ENCODE peak calls at places on chromosomes 4 and X, in nine cellular contexts. X is RWPE1; M is thyroid gland; S is SJSA1; L is pancreas; J is CD4-positive, CD25-positive, alpha-beta regulatory T cell; D is substantia nigra; V is mesenchymal stem cell; U is transverse colon. F is an unnamed sample.

GRCh38 chrX:1500701-1501624 is 36.0 kb downstream of the P2RY8 start:
- DNase-seq in X (no peak), M (no peak), S (no peak), L (no peak), J (peak), D (no peak), V (no peak), U (no peak), F (no peak)

GRCh38 chr4:4995103-4995761 is 24.0 kb downstream of the CYTL1 start:
- DNase-seq in X (peak), M (peak), S (peak), L (peak), J (peak), D (peak), V (peak), U (peak), F (no peak)

GRCh38 chr4:827209-828081 is 1.5 kb upstream of the CPLX1 start:
- DNase-seq in X (no peak), M (no peak), S (no peak), L (peak), J (no peak), D (no peak), V (no peak), U (no peak), F (peak)

GRCh38 chr4:111016416-111016815 is 393.5 kb upstream of the PITX2 start:
- DNase-seq in X (no peak), M (no peak), S (peak), L (no peak), J (no peak), D (no peak), V (no peak), U (no peak), F (no peak)

GRCh38 chr4:87112063-87112462 is 108.4 kb downstream of the KLHL8 start:
- DNase-seq in X (no peak), M (no peak), S (no peak), L (no peak), J (no peak), D (no peak), V (peak), U (no peak), F (no peak)

GRCh38 chrX:71053217-71053621 is 14.9 kb downstream of the SNX12 start:
- DNase-seq in X (no peak), M (peak), S (no peak), L (no peak), J (no peak), D (no peak), V (no peak), U (no peak), F (no peak)

GRCh38 chrX:10239611-10240064 is 82.9 kb downstream of the CLCN4 start:
- DNase-seq in X (no peak), M (no peak), S (peak), L (no peak), J (no peak), D (no peak), V (peak), U (no peak), F (no peak)

GRCh38 chr4:151604238-151604637 is 156.6 kb downstream of the GATB start:
- DNase-seq in X (peak), M (no peak), S (no peak), L (no peak), J (peak), D (no peak), V (peak), U (no peak), F (no peak)

GRCh38 chr4:33400504-33400903 is 2680.3 kb downstream of the PCDH7 start:
- DNase-seq in X (no peak), M (no peak), S (no peak), L (peak), J (no peak), D (no peak), V (no peak), U (no peak), F (peak)

GRCh38 chrX:106481341-106481740 is 130.4 kb upstream of the RADX start:
- DNase-seq in X (peak), M (peak), S (no peak), L (no peak), J (peak), D (no peak), V (peak), U (peak), F (no peak)

GRCh38 chr4:53786632-53787031 is 195.3 kb upstream of the LNX1 start:
- DNase-seq in X (no peak), M (no peak), S (no peak), L (no peak), J (no peak), D (no peak), V (peak), U (peak), F (no peak)

GRCh38 chr4:60128916-60129315 is 1071.2 kb upstream of the ADGRL3 start:
- DNase-seq in X (no peak), M (no peak), S (no peak), L (no peak), J (no peak), D (no peak), V (no peak), U (no peak), F (no peak)

GRCh38 chr4:183314806-183315205 is 5.3 kb downstream of the CLDN22 start:
- DNase-seq in X (no peak), M (no peak), S (no peak), L (no peak), J (no peak), D (no peak), V (no peak), U (no peak), F (no peak)

GRCh38 chrX:5113128-5113527 is 1115.5 kb downstream of the NLGN4X start:
- DNase-seq in X (peak), M (no peak), S (no peak), L (no peak), J (no peak), D (no peak), V (peak), U (no peak), F (no peak)

GRCh38 chr4:2798399-2799301 is 5.8 kb downstream of the SH3BP2 start:
- DNase-seq in X (no peak), M (peak), S (no peak), L (peak), J (peak), D (peak), V (peak), U (peak), F (peak)

GRCh38 chrX:103367502-103367901 is 8.8 kb upstream of the BEX3 start:
- DNase-seq in X (peak), M (no peak), S (no peak), L (no peak), J (no peak), D (no peak), V (peak), U (no peak), F (no peak)

GRCh38 chr4:7144374-7145290 is 47.7 kb upstream of the SORCS2 start:
- DNase-seq in X (no peak), M (no peak), S (no peak), L (no peak), J (no peak), D (no peak), V (peak), U (no peak), F (no peak)

DNA sequence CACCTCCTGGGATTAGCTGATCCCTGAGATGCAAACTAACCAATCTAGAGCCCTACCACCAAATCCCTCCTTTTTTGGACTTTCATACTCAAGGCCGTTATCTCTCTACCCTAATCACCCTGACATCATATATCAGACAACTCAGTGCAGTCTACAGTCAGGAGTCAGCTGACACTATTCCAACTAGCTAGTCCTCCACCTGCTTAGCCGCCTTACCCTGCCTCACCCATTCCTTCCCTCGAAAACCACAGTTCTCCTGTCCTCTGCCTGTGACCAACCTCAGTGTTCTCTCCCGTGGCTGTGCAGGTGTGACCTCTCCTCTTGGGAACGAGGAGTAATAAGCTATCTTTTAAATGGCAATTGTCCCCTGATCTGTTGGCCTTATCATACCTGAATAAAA is 1.8 kb upstream of the PPEF2 start:
- DNase-seq in X (no peak), M (no peak), S (no peak), L (no peak), J (no peak), D (no peak), V (no peak), U (no peak), F (no peak)
- H3K27ac ChIP-seq in X (no peak), M (no peak), S (no peak), L (no peak), J (no peak), D (no peak), V (no peak), U (no peak), F (no peak)

GRCh38 chr4:169202143-169202699 is 68.5 kb downstream of the SH3RF1 start:
- DNase-seq in X (no peak), M (no peak), S (no peak), L (no peak), J (no peak), D (no peak), V (no peak), U (no peak), F (no peak)
- H3K27ac ChIP-seq in X (no peak), M (peak), S (no peak), L (peak), J (no peak), D (no peak), V (peak), U (peak), F (no peak)

DNA sequence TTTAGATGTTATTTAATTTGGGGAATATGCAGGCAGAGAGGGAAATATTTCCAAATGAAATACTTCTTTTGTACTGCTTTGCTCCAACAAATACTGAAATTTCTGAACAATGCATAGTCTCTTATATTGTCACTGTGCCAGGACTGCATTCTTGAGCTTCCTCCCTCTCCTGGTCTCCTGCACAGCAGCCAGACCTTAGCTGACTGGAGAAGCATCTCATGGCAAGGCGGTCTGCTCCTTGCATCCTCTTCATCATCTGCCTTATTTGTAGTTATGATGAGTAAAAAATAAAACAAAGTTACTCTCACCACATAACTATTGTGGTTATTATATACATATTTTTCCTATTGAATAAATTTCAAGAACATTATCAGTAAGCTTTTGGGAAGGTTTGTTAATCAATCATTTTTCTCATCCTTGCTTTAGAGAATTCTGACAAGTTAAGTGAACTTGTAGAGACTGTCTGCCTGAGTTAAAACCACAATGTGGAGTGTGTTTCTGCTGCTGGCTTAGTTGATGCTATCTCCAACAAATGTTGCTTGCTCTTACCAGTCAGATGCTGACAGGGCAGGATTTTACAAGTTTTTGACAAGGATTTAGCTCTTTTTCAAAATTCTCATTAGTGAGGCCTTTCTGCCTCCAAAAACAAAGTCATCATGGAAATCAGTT is 153.6 kb downstream of the SOWAHB start:
- DNase-seq in X (no peak), M (peak), S (no peak), L (no peak), J (no peak), D (no peak), V (peak), U (no peak), F (no peak)
- H3K27ac ChIP-seq in X (no peak), M (no peak), S (no peak), L (no peak), J (no peak), D (no peak), V (peak), U (peak), F (no peak)

GRCh38 chr4:133190098-133190497 is 41.0 kb downstream of the PCDH10 start:
- DNase-seq in X (no peak), M (no peak), S (no peak), L (no peak), J (no peak), D (no peak), V (no peak), U (no peak), F (no peak)

GRCh38 chr4:133188433-133189175 is 39.5 kb downstream of the PCDH10 start:
- DNase-seq in X (no peak), M (no peak), S (no peak), L (no peak), J (no peak), D (no peak), V (peak), U (no peak), F (no peak)

GRCh38 chr4:133186210-133186609 is 37.1 kb downstream of the PCDH10 start:
- DNase-seq in X (no peak), M (no peak), S (no peak), L (no peak), J (no peak), D (no peak), V (no peak), U (no peak), F (no peak)

GRCh38 chr4:133186845-133187244 is 37.8 kb downstream of the PCDH10 start:
- DNase-seq in X (no peak), M (no peak), S (no peak), L (no peak), J (no peak), D (no peak), V (no peak), U (no peak), F (no peak)
- H3K27ac ChIP-seq in X (no peak), M (no peak), S (no peak), L (no peak), J (no peak), D (no peak), V (no peak), U (no peak), F (peak)

F was measured in RWPE2.